ENCODE peak calls at places on chromosome 15, in six cellular contexts. One of them, this sample, is unnamed.
A peak's percentile ranks its signal among the peaks of the same experiment; 100 is the strongest.

GRCh38 chr15:66117841-66118240 is 135.7 kb downstream of the MEGF11 start:
- DNase-seq in AG08396: no peak
- DNase-seq in activated T-helper 1 cell treated with Interleukin-2 at 50 U/mL for 16 hours: no peak
- DNase-seq in HS-27A: no peak
- DNase-seq in globus pallidus: no peak
- DNase-seq in germinal center: no peak
- DNase-seq in this sample: no peak

GRCh38 chr15:63305276-63305675 is 27.9 kb downstream of the APH1B start:
- DNase-seq in AG08396: no peak
- DNase-seq in globus pallidus: no peak
- DNase-seq in activated T-helper 1 cell treated with Interleukin-2 at 50 U/mL for 16 hours: no peak
- DNase-seq in HS-27A: no peak
- DNase-seq in germinal center: no peak
- DNase-seq in this sample: no peak

GRCh38 chr15:101045236-101045646 is 126.1 kb downstream of the LRRK1 start:
- DNase-seq in activated T-helper 1 cell treated with Interleukin-2 at 50 U/mL for 16 hours: no peak
- DNase-seq in AG08396: no peak
- DNase-seq in globus pallidus: no peak
- DNase-seq in HS-27A: no peak
- DNase-seq in germinal center: no peak
- DNase-seq in this sample: peak; percentile 21

GRCh38 chr15:36612063-36612788 is 32.8 kb downstream of the CDIN1 start:
- DNase-seq in activated T-helper 1 cell treated with Interleukin-2 at 50 U/mL for 16 hours: no peak
- DNase-seq in globus pallidus: no peak
- DNase-seq in germinal center: no peak
- DNase-seq in AG08396: peak; percentile 83
- DNase-seq in HS-27A: peak; percentile 86
- DNase-seq in this sample: no peak

GRCh38 chr15:66876731-66877545 is 174.9 kb downstream of the SMAD6 start:
- DNase-seq in HS-27A: no peak
- DNase-seq in germinal center: no peak
- DNase-seq in globus pallidus: no peak
- DNase-seq in activated T-helper 1 cell treated with Interleukin-2 at 50 U/mL for 16 hours: no peak
- DNase-seq in AG08396: no peak
- DNase-seq in this sample: no peak

GRCh38 chr15:90058308-90058707 is 44.0 kb downstream of the IDH2 start:
- DNase-seq in activated T-helper 1 cell treated with Interleukin-2 at 50 U/mL for 16 hours: no peak
- DNase-seq in AG08396: no peak
- DNase-seq in globus pallidus: no peak
- DNase-seq in germinal center: peak; percentile 19
- DNase-seq in HS-27A: no peak
- DNase-seq in this sample: no peak

GRCh38 chr15:67063689-67064606 is 1.5 kb upstream of the SMAD3 start:
- DNase-seq in globus pallidus: no peak
- DNase-seq in activated T-helper 1 cell treated with Interleukin-2 at 50 U/mL for 16 hours: no peak
- DNase-seq in AG08396: no peak
- DNase-seq in germinal center: no peak
- DNase-seq in HS-27A: no peak
- DNase-seq in this sample: peak; percentile 84

GRCh38 chr15:49066374-49066773 is 20.1 kb upstream of the SECISBP2L start:
- DNase-seq in globus pallidus: no peak
- DNase-seq in germinal center: no peak
- DNase-seq in AG08396: no peak
- DNase-seq in HS-27A: no peak
- DNase-seq in activated T-helper 1 cell treated with Interleukin-2 at 50 U/mL for 16 hours: no peak
- DNase-seq in this sample: no peak

GRCh38 chr15:78682013-78682651 is 41.1 kb upstream of the CHRNB4 start:
- DNase-seq in globus pallidus: no peak
- DNase-seq in activated T-helper 1 cell treated with Interleukin-2 at 50 U/mL for 16 hours: no peak
- DNase-seq in germinal center: no peak
- DNase-seq in AG08396: no peak
- DNase-seq in HS-27A: no peak
- DNase-seq in this sample: no peak

GRCh38 chr15:35170216-35170615 is 85.1 kb upstream of the NANOGP8 start:
- DNase-seq in germinal center: no peak
- DNase-seq in globus pallidus: no peak
- DNase-seq in AG08396: peak; percentile 11
- DNase-seq in activated T-helper 1 cell treated with Interleukin-2 at 50 U/mL for 16 hours: no peak
- DNase-seq in HS-27A: no peak
- DNase-seq in this sample: no peak

GRCh38 chr15:88388702-88389101 is 78.5 kb downstream of the MRPL46 start:
- DNase-seq in HS-27A: no peak
- DNase-seq in globus pallidus: no peak
- DNase-seq in germinal center: no peak
- DNase-seq in AG08396: no peak
- DNase-seq in activated T-helper 1 cell treated with Interleukin-2 at 50 U/mL for 16 hours: no peak
- DNase-seq in this sample: no peak

GRCh38 chr15:57213783-57214366 is 162.4 kb upstream of the CGNL1 start:
- DNase-seq in activated T-helper 1 cell treated with Interleukin-2 at 50 U/mL for 16 hours: no peak
- DNase-seq in germinal center: peak; percentile 2
- DNase-seq in AG08396: no peak
- DNase-seq in globus pallidus: peak; percentile 74
- DNase-seq in HS-27A: no peak
- DNase-seq in this sample: no peak

GRCh38 chr15:40054746-40055575 is 16.0 kb upstream of the SRP14 start:
- DNase-seq in AG08396: peak; percentile 58
- DNase-seq in activated T-helper 1 cell treated with Interleukin-2 at 50 U/mL for 16 hours: no peak
- DNase-seq in globus pallidus: no peak
- DNase-seq in germinal center: peak; percentile 55
- DNase-seq in HS-27A: no peak
- DNase-seq in this sample: no peak

GRCh38 chr15:88529021-88529630 is 17.4 kb downstream of the DET1 start:
- DNase-seq in HS-27A: no peak
- DNase-seq in germinal center: no peak
- DNase-seq in activated T-helper 1 cell treated with Interleukin-2 at 50 U/mL for 16 hours: no peak
- DNase-seq in AG08396: peak; percentile 38
- DNase-seq in globus pallidus: no peak
- DNase-seq in this sample: no peak

GRCh38 chr15:31374489-31374888 is 47.9 kb downstream of the KLF13 start:
- DNase-seq in HS-27A: no peak
- DNase-seq in activated T-helper 1 cell treated with Interleukin-2 at 50 U/mL for 16 hours: no peak
- DNase-seq in globus pallidus: no peak
- DNase-seq in germinal center: no peak
- DNase-seq in AG08396: no peak
- DNase-seq in this sample: no peak

GRCh38 chr15:93894438-93894837 is 336.9 kb upstream of the MCTP2 start:
- DNase-seq in AG08396: no peak
- DNase-seq in HS-27A: no peak
- DNase-seq in germinal center: no peak
- DNase-seq in globus pallidus: no peak
- DNase-seq in activated T-helper 1 cell treated with Interleukin-2 at 50 U/mL for 16 hours: no peak
- DNase-seq in this sample: no peak